ENCODE peak calls at places on chromosomes 12 and 14, in six cellular contexts. One of them, this sample, is unnamed.

GRCh38 chr12:78384541-78384940 is 480.0 kb upstream of the SYT1 start:
- DNase-seq in germinal center: no peak
- DNase-seq in activated T-cell treated with anti-CD3 and anti-CD28 coated beads for 1 hour: no peak
- DNase-seq in T1000: no peak
- DNase-seq in retina: no peak
- DNase-seq in stimulated activated CD8-positive, alpha-beta memory T cell treated with anti-CD3 and anti-CD28 coated beads, Interleukin-7, amount 100 ng/mL, for 1 hour: no peak
- DNase-seq in this sample: no peak

GRCh38 chr14:36657409-36658090 is 4.1 kb upstream of the PAX9 start:
- DNase-seq in germinal center: no peak
- DNase-seq in activated T-cell treated with anti-CD3 and anti-CD28 coated beads for 1 hour: no peak
- DNase-seq in T1000: no peak
- DNase-seq in retina: peak
- DNase-seq in stimulated activated CD8-positive, alpha-beta memory T cell treated with anti-CD3 and anti-CD28 coated beads, Interleukin-7, amount 100 ng/mL, for 1 hour: no peak
- DNase-seq in this sample: peak

GRCh38 chr12:107775093-107775721 is 703 bp downstream of the ASCL4 start:
- DNase-seq in germinal center: peak
- DNase-seq in activated T-cell treated with anti-CD3 and anti-CD28 coated beads for 1 hour: no peak
- DNase-seq in T1000: no peak
- DNase-seq in retina: peak
- DNase-seq in stimulated activated CD8-positive, alpha-beta memory T cell treated with anti-CD3 and anti-CD28 coated beads, Interleukin-7, amount 100 ng/mL, for 1 hour: no peak
- DNase-seq in this sample: peak

GRCh38 chr14:44657688-44658388 is 150.8 kb upstream of the FSCB start:
- DNase-seq in germinal center: no peak
- DNase-seq in activated T-cell treated with anti-CD3 and anti-CD28 coated beads for 1 hour: no peak
- DNase-seq in T1000: no peak
- DNase-seq in retina: peak
- DNase-seq in stimulated activated CD8-positive, alpha-beta memory T cell treated with anti-CD3 and anti-CD28 coated beads, Interleukin-7, amount 100 ng/mL, for 1 hour: no peak
- DNase-seq in this sample: peak

GRCh38 chr12:3342051-3342450 is 149.0 kb upstream of the PRMT8 start:
- DNase-seq in germinal center: no peak
- DNase-seq in activated T-cell treated with anti-CD3 and anti-CD28 coated beads for 1 hour: no peak
- DNase-seq in T1000: no peak
- DNase-seq in retina: peak
- DNase-seq in stimulated activated CD8-positive, alpha-beta memory T cell treated with anti-CD3 and anti-CD28 coated beads, Interleukin-7, amount 100 ng/mL, for 1 hour: no peak
- DNase-seq in this sample: peak

GRCh38 chr14:101361044-101361443 is 200.3 kb upstream of the DIO3 start:
- DNase-seq in germinal center: peak
- DNase-seq in activated T-cell treated with anti-CD3 and anti-CD28 coated beads for 1 hour: no peak
- DNase-seq in T1000: no peak
- DNase-seq in retina: no peak
- DNase-seq in stimulated activated CD8-positive, alpha-beta memory T cell treated with anti-CD3 and anti-CD28 coated beads, Interleukin-7, amount 100 ng/mL, for 1 hour: no peak
- DNase-seq in this sample: peak

GRCh38 chr12:15597125-15597830 is 191.9 kb downstream of the EPS8 start:
- DNase-seq in germinal center: no peak
- DNase-seq in activated T-cell treated with anti-CD3 and anti-CD28 coated beads for 1 hour: no peak
- DNase-seq in T1000: no peak
- DNase-seq in retina: no peak
- DNase-seq in stimulated activated CD8-positive, alpha-beta memory T cell treated with anti-CD3 and anti-CD28 coated beads, Interleukin-7, amount 100 ng/mL, for 1 hour: no peak
- DNase-seq in this sample: no peak

GRCh38 chr12:12919666-12920435 is 28.5 kb downstream of the GPRC5A start:
- DNase-seq in germinal center: no peak
- DNase-seq in activated T-cell treated with anti-CD3 and anti-CD28 coated beads for 1 hour: no peak
- DNase-seq in T1000: no peak
- DNase-seq in retina: no peak
- DNase-seq in stimulated activated CD8-positive, alpha-beta memory T cell treated with anti-CD3 and anti-CD28 coated beads, Interleukin-7, amount 100 ng/mL, for 1 hour: no peak
- DNase-seq in this sample: no peak

GRCh38 chr14:104805326-104805678 is 4.4 kb downstream of the ZBTB42 start:
- DNase-seq in germinal center: no peak
- DNase-seq in activated T-cell treated with anti-CD3 and anti-CD28 coated beads for 1 hour: no peak
- DNase-seq in T1000: peak
- DNase-seq in retina: no peak
- DNase-seq in stimulated activated CD8-positive, alpha-beta memory T cell treated with anti-CD3 and anti-CD28 coated beads, Interleukin-7, amount 100 ng/mL, for 1 hour: no peak
- DNase-seq in this sample: no peak

GRCh38 chr12:119841433-119842210 is 35.5 kb downstream of the CIT start:
- DNase-seq in germinal center: no peak
- DNase-seq in activated T-cell treated with anti-CD3 and anti-CD28 coated beads for 1 hour: no peak
- DNase-seq in T1000: no peak
- DNase-seq in retina: no peak
- DNase-seq in stimulated activated CD8-positive, alpha-beta memory T cell treated with anti-CD3 and anti-CD28 coated beads, Interleukin-7, amount 100 ng/mL, for 1 hour: no peak
- DNase-seq in this sample: no peak

GRCh38 chr14:85296466-85297210 is 233.3 kb upstream of the FLRT2 start:
- DNase-seq in germinal center: no peak
- DNase-seq in activated T-cell treated with anti-CD3 and anti-CD28 coated beads for 1 hour: no peak
- DNase-seq in T1000: peak
- DNase-seq in retina: no peak
- DNase-seq in stimulated activated CD8-positive, alpha-beta memory T cell treated with anti-CD3 and anti-CD28 coated beads, Interleukin-7, amount 100 ng/mL, for 1 hour: no peak
- DNase-seq in this sample: no peak

GRCh38 chr14:39247256-39247655 is 13.5 kb downstream of the MIA2 start:
- DNase-seq in germinal center: no peak
- DNase-seq in activated T-cell treated with anti-CD3 and anti-CD28 coated beads for 1 hour: no peak
- DNase-seq in T1000: peak
- DNase-seq in retina: no peak
- DNase-seq in stimulated activated CD8-positive, alpha-beta memory T cell treated with anti-CD3 and anti-CD28 coated beads, Interleukin-7, amount 100 ng/mL, for 1 hour: no peak
- DNase-seq in this sample: no peak

GRCh38 chr14:104316723-104317499 is 178.5 kb downstream of the KIF26A start:
- DNase-seq in germinal center: no peak
- DNase-seq in activated T-cell treated with anti-CD3 and anti-CD28 coated beads for 1 hour: no peak
- DNase-seq in T1000: no peak
- DNase-seq in retina: no peak
- DNase-seq in stimulated activated CD8-positive, alpha-beta memory T cell treated with anti-CD3 and anti-CD28 coated beads, Interleukin-7, amount 100 ng/mL, for 1 hour: no peak
- DNase-seq in this sample: no peak

GRCh38 chr12:131018221-131018620 is 64.5 kb downstream of the ADGRD1 start:
- DNase-seq in germinal center: no peak
- DNase-seq in activated T-cell treated with anti-CD3 and anti-CD28 coated beads for 1 hour: no peak
- DNase-seq in T1000: no peak
- DNase-seq in retina: no peak
- DNase-seq in stimulated activated CD8-positive, alpha-beta memory T cell treated with anti-CD3 and anti-CD28 coated beads, Interleukin-7, amount 100 ng/mL, for 1 hour: no peak
- DNase-seq in this sample: peak

GRCh38 chr12:9721394-9722092 is 11.4 kb downstream of the CLECL1 start:
- DNase-seq in germinal center: peak
- DNase-seq in activated T-cell treated with anti-CD3 and anti-CD28 coated beads for 1 hour: no peak
- DNase-seq in T1000: no peak
- DNase-seq in retina: no peak
- DNase-seq in stimulated activated CD8-positive, alpha-beta memory T cell treated with anti-CD3 and anti-CD28 coated beads, Interleukin-7, amount 100 ng/mL, for 1 hour: no peak
- DNase-seq in this sample: peak

GRCh38 chr12:53300187-53300586 is 692 bp downstream of the MYG1 start:
- DNase-seq in germinal center: no peak
- DNase-seq in activated T-cell treated with anti-CD3 and anti-CD28 coated beads for 1 hour: no peak
- DNase-seq in T1000: no peak
- DNase-seq in retina: no peak
- DNase-seq in stimulated activated CD8-positive, alpha-beta memory T cell treated with anti-CD3 and anti-CD28 coated beads, Interleukin-7, amount 100 ng/mL, for 1 hour: no peak
- DNase-seq in this sample: no peak

GRCh38 chr12:71810905-71811304 is 28.7 kb upstream of the TBC1D15 start:
- DNase-seq in germinal center: no peak
- DNase-seq in activated T-cell treated with anti-CD3 and anti-CD28 coated beads for 1 hour: no peak
- DNase-seq in T1000: no peak
- DNase-seq in retina: no peak
- DNase-seq in stimulated activated CD8-positive, alpha-beta memory T cell treated with anti-CD3 and anti-CD28 coated beads, Interleukin-7, amount 100 ng/mL, for 1 hour: no peak
- DNase-seq in this sample: no peak

GRCh38 chr14:101075801-101076413 is 172.4 kb upstream of the RTL1 start:
- DNase-seq in germinal center: no peak
- DNase-seq in activated T-cell treated with anti-CD3 and anti-CD28 coated beads for 1 hour: no peak
- DNase-seq in T1000: no peak
- DNase-seq in retina: peak
- DNase-seq in stimulated activated CD8-positive, alpha-beta memory T cell treated with anti-CD3 and anti-CD28 coated beads, Interleukin-7, amount 100 ng/mL, for 1 hour: no peak
- DNase-seq in this sample: no peak

GRCh38 chr12:6205144-6205539 is 4.9 kb downstream of the CD9 start:
- DNase-seq in germinal center: no peak
- DNase-seq in activated T-cell treated with anti-CD3 and anti-CD28 coated beads for 1 hour: no peak
- DNase-seq in T1000: no peak
- DNase-seq in retina: no peak
- DNase-seq in stimulated activated CD8-positive, alpha-beta memory T cell treated with anti-CD3 and anti-CD28 coated beads, Interleukin-7, amount 100 ng/mL, for 1 hour: no peak
- DNase-seq in this sample: peak

GRCh38 chr14:32841698-32842097 is 97.0 kb upstream of the NPAS3 start:
- DNase-seq in germinal center: no peak
- DNase-seq in activated T-cell treated with anti-CD3 and anti-CD28 coated beads for 1 hour: no peak
- DNase-seq in T1000: no peak
- DNase-seq in retina: no peak
- DNase-seq in stimulated activated CD8-positive, alpha-beta memory T cell treated with anti-CD3 and anti-CD28 coated beads, Interleukin-7, amount 100 ng/mL, for 1 hour: no peak
- DNase-seq in this sample: no peak

GRCh38 chr12:116244001-116244400 is 33.5 kb downstream of the MED13L start:
- DNase-seq in germinal center: peak
- DNase-seq in activated T-cell treated with anti-CD3 and anti-CD28 coated beads for 1 hour: no peak
- DNase-seq in T1000: no peak
- DNase-seq in retina: no peak
- DNase-seq in stimulated activated CD8-positive, alpha-beta memory T cell treated with anti-CD3 and anti-CD28 coated beads, Interleukin-7, amount 100 ng/mL, for 1 hour: no peak
- DNase-seq in this sample: peak

GRCh38 chr14:35416108-35416750 is 11.7 kb upstream of the NFKBIA start:
- DNase-seq in germinal center: no peak
- DNase-seq in activated T-cell treated with anti-CD3 and anti-CD28 coated beads for 1 hour: peak
- DNase-seq in T1000: no peak
- DNase-seq in retina: no peak
- DNase-seq in stimulated activated CD8-positive, alpha-beta memory T cell treated with anti-CD3 and anti-CD28 coated beads, Interleukin-7, amount 100 ng/mL, for 1 hour: no peak
- DNase-seq in this sample: no peak

GRCh38 chr12:118922405-118922804 is 58.9 kb upstream of the SRRM4 start:
- DNase-seq in germinal center: no peak
- DNase-seq in activated T-cell treated with anti-CD3 and anti-CD28 coated beads for 1 hour: no peak
- DNase-seq in T1000: no peak
- DNase-seq in retina: no peak
- DNase-seq in stimulated activated CD8-positive, alpha-beta memory T cell treated with anti-CD3 and anti-CD28 coated beads, Interleukin-7, amount 100 ng/mL, for 1 hour: no peak
- DNase-seq in this sample: peak

GRCh38 chr14:53946404-53947400 is 9.9 kb downstream of the BMP4 start:
- DNase-seq in germinal center: no peak
- DNase-seq in activated T-cell treated with anti-CD3 and anti-CD28 coated beads for 1 hour: no peak
- DNase-seq in T1000: no peak
- DNase-seq in retina: peak
- DNase-seq in stimulated activated CD8-positive, alpha-beta memory T cell treated with anti-CD3 and anti-CD28 coated beads, Interleukin-7, amount 100 ng/mL, for 1 hour: no peak
- DNase-seq in this sample: peak

GRCh38 chr12:18306311-18306710 is 45.0 kb downstream of the PIK3C2G start:
- DNase-seq in germinal center: no peak
- DNase-seq in activated T-cell treated with anti-CD3 and anti-CD28 coated beads for 1 hour: no peak
- DNase-seq in T1000: no peak
- DNase-seq in retina: no peak
- DNase-seq in stimulated activated CD8-positive, alpha-beta memory T cell treated with anti-CD3 and anti-CD28 coated beads, Interleukin-7, amount 100 ng/mL, for 1 hour: no peak
- DNase-seq in this sample: no peak

GRCh38 chr12:109760930-109761630 is 47.5 kb downstream of the FAM222A start:
- DNase-seq in germinal center: no peak
- DNase-seq in activated T-cell treated with anti-CD3 and anti-CD28 coated beads for 1 hour: no peak
- DNase-seq in T1000: no peak
- DNase-seq in retina: no peak
- DNase-seq in stimulated activated CD8-positive, alpha-beta memory T cell treated with anti-CD3 and anti-CD28 coated beads, Interleukin-7, amount 100 ng/mL, for 1 hour: no peak
- DNase-seq in this sample: no peak

GRCh38 chr14:98932436-98933325 is 339.3 kb downstream of the BCL11B start:
- DNase-seq in germinal center: no peak
- DNase-seq in activated T-cell treated with anti-CD3 and anti-CD28 coated beads for 1 hour: no peak
- DNase-seq in T1000: no peak
- DNase-seq in retina: peak
- DNase-seq in stimulated activated CD8-positive, alpha-beta memory T cell treated with anti-CD3 and anti-CD28 coated beads, Interleukin-7, amount 100 ng/mL, for 1 hour: no peak
- DNase-seq in this sample: no peak

GRCh38 chr14:101151226-101151929 is 247.9 kb upstream of the RTL1 start:
- DNase-seq in germinal center: no peak
- DNase-seq in activated T-cell treated with anti-CD3 and anti-CD28 coated beads for 1 hour: no peak
- DNase-seq in T1000: no peak
- DNase-seq in retina: no peak
- DNase-seq in stimulated activated CD8-positive, alpha-beta memory T cell treated with anti-CD3 and anti-CD28 coated beads, Interleukin-7, amount 100 ng/mL, for 1 hour: no peak
- DNase-seq in this sample: peak

This sample was measured in left kidney.